ENCODE peak calls at places on chromosome X, in four cellular contexts. One of them, this sample, is unnamed.

GRCh38 chrX:154483325-154483724 is 3.1 kb downstream of the UBL4A start:
- DNase-seq in NCI-H2081: no peak
- DNase-seq in stimulated activated CD4-positive, alpha-beta T cell treated with anti-CD3 and anti-CD28 coated beads, Interleukin-4, amount 100 ng/mL, for 24 hours: no peak
- DNase-seq in activated CD8-positive, alpha-beta memory T cell treated with anti-CD3 and anti-CD28 coated beads for 48 hours: no peak
- DNase-seq in this sample: no peak

GRCh38 chrX:39613997-39614679 is 483.6 kb downstream of the BCOR start:
- DNase-seq in NCI-H2081: no peak
- DNase-seq in stimulated activated CD4-positive, alpha-beta T cell treated with anti-CD3 and anti-CD28 coated beads, Interleukin-4, amount 100 ng/mL, for 24 hours: peak; percentile 81
- DNase-seq in activated CD8-positive, alpha-beta memory T cell treated with anti-CD3 and anti-CD28 coated beads for 48 hours: no peak
- DNase-seq in this sample: no peak

GRCh38 chrX:121389976-121390709 is 342.7 kb downstream of the GLUD2 start:
- DNase-seq in NCI-H2081: no peak
- DNase-seq in stimulated activated CD4-positive, alpha-beta T cell treated with anti-CD3 and anti-CD28 coated beads, Interleukin-4, amount 100 ng/mL, for 24 hours: no peak
- DNase-seq in activated CD8-positive, alpha-beta memory T cell treated with anti-CD3 and anti-CD28 coated beads for 48 hours: no peak
- DNase-seq in this sample: no peak

GRCh38 chrX:21907250-21907649 is 33.3 kb upstream of the SMS start:
- DNase-seq in NCI-H2081: no peak
- DNase-seq in stimulated activated CD4-positive, alpha-beta T cell treated with anti-CD3 and anti-CD28 coated beads, Interleukin-4, amount 100 ng/mL, for 24 hours: no peak
- DNase-seq in activated CD8-positive, alpha-beta memory T cell treated with anti-CD3 and anti-CD28 coated beads for 48 hours: no peak
- DNase-seq in this sample: no peak

GRCh38 chrX:10833299-10834169 is 213.1 kb upstream of the MID1 start:
- DNase-seq in NCI-H2081: no peak
- DNase-seq in stimulated activated CD4-positive, alpha-beta T cell treated with anti-CD3 and anti-CD28 coated beads, Interleukin-4, amount 100 ng/mL, for 24 hours: no peak
- DNase-seq in activated CD8-positive, alpha-beta memory T cell treated with anti-CD3 and anti-CD28 coated beads for 48 hours: no peak
- DNase-seq in this sample: no peak

GRCh38 chrX:21800344-21800770 is 39.1 kb upstream of the MBTPS2 start:
- DNase-seq in NCI-H2081: no peak
- DNase-seq in stimulated activated CD4-positive, alpha-beta T cell treated with anti-CD3 and anti-CD28 coated beads, Interleukin-4, amount 100 ng/mL, for 24 hours: no peak
- DNase-seq in activated CD8-positive, alpha-beta memory T cell treated with anti-CD3 and anti-CD28 coated beads for 48 hours: no peak
- DNase-seq in this sample: no peak

GRCh38 chrX:30892591-30892990 is 3.5 kb upstream of the TAB3 start:
- DNase-seq in NCI-H2081: no peak
- DNase-seq in stimulated activated CD4-positive, alpha-beta T cell treated with anti-CD3 and anti-CD28 coated beads, Interleukin-4, amount 100 ng/mL, for 24 hours: no peak
- DNase-seq in activated CD8-positive, alpha-beta memory T cell treated with anti-CD3 and anti-CD28 coated beads for 48 hours: no peak
- DNase-seq in this sample: no peak

GRCh38 chrX:69139516-69139915 is 25.7 kb downstream of the PJA1 start:
- DNase-seq in NCI-H2081: no peak
- DNase-seq in stimulated activated CD4-positive, alpha-beta T cell treated with anti-CD3 and anti-CD28 coated beads, Interleukin-4, amount 100 ng/mL, for 24 hours: no peak
- DNase-seq in activated CD8-positive, alpha-beta memory T cell treated with anti-CD3 and anti-CD28 coated beads for 48 hours: no peak
- DNase-seq in this sample: no peak

GRCh38 chrX:41382699-41383645 is 49.0 kb downstream of the DDX3X start:
- DNase-seq in NCI-H2081: no peak
- DNase-seq in stimulated activated CD4-positive, alpha-beta T cell treated with anti-CD3 and anti-CD28 coated beads, Interleukin-4, amount 100 ng/mL, for 24 hours: peak; percentile 19
- DNase-seq in activated CD8-positive, alpha-beta memory T cell treated with anti-CD3 and anti-CD28 coated beads for 48 hours: no peak
- DNase-seq in this sample: no peak

GRCh38 chrX:18377802-18378201 is 23.3 kb upstream of the SCML2 start:
- DNase-seq in NCI-H2081: peak; percentile 28
- DNase-seq in stimulated activated CD4-positive, alpha-beta T cell treated with anti-CD3 and anti-CD28 coated beads, Interleukin-4, amount 100 ng/mL, for 24 hours: peak; percentile 40
- DNase-seq in activated CD8-positive, alpha-beta memory T cell treated with anti-CD3 and anti-CD28 coated beads for 48 hours: no peak
- DNase-seq in this sample: no peak

GRCh38 chrX:46573896-46574336 is 351 bp downstream of the CHST7 start:
- DNase-seq in NCI-H2081: peak; percentile 62
- DNase-seq in stimulated activated CD4-positive, alpha-beta T cell treated with anti-CD3 and anti-CD28 coated beads, Interleukin-4, amount 100 ng/mL, for 24 hours: peak; percentile 62
- DNase-seq in activated CD8-positive, alpha-beta memory T cell treated with anti-CD3 and anti-CD28 coated beads for 48 hours: no peak
- DNase-seq in this sample: peak; percentile 48